ENCODE peak calls at places on chromosomes 4 and X, in four cellular contexts. W is Kasumi-1; O is mesothelial cell of epicardium; M is stimulated activated CD8-positive, alpha-beta memory T cell treated with anti-CD3 and anti-CD28 coated beads, Interleukin-12 subunit alpha, Interleukin-12 subunit beta, amount 100 ng/mL, for 4 hours. E is an unnamed sample.

GRCh38 chr4:109764376-109764775 is 34.5 kb upstream of the PLA2G12A start:
- DNase-seq in W (no peak), O (no peak), M (no peak), E (no peak)

GRCh38 chrX:148049441-148049840 is 68.3 kb downstream of the FMR1NB start:
- DNase-seq in W (peak), O (no peak), M (no peak), E (peak)

GRCh38 chr4:16196482-16197393 is 29.5 kb downstream of the TAPT1 start:
- DNase-seq in W (no peak), O (no peak), M (no peak), E (peak)

GRCh38 chr4:14928035-14928434 is 74.2 kb upstream of the CPEB2 start:
- DNase-seq in W (no peak), O (no peak), M (no peak), E (no peak)

GRCh38 chr4:78720994-78721677 is 55.0 kb upstream of the BMP2K start:
- DNase-seq in W (peak), O (no peak), M (no peak), E (no peak)

GRCh38 chrX:101452051-101452450 is 33.2 kb upstream of the ARMCX4 start:
- DNase-seq in W (peak), O (no peak), M (no peak), E (peak)

GRCh38 chr4:36206012-36206411 is 38.3 kb downstream of the ARAP2 start:
- DNase-seq in W (no peak), O (no peak), M (no peak), E (no peak)

GRCh38 chrX:129749069-129749468 is 10.3 kb downstream of the XPNPEP2 start:
- DNase-seq in W (no peak), O (no peak), M (no peak), E (no peak)

GRCh38 chrX:147735364-147735763 is 176.4 kb upstream of the FMR1 start:
- DNase-seq in W (no peak), O (no peak), M (no peak), E (no peak)

GRCh38 chr4:183449193-183449888 is 4.9 kb downstream of the CDKN2AIP start:
- DNase-seq in W (no peak), O (no peak), M (no peak), E (no peak)

GRCh38 chr4:148436512-148436911 is 5.7 kb downstream of the NR3C2 start:
- DNase-seq in W (no peak), O (no peak), M (no peak), E (no peak)

GRCh38 chr4:188127157-188127874 is 11.9 kb upstream of the TRIML1 start:
- DNase-seq in W (no peak), O (no peak), M (no peak), E (no peak)

GRCh38 chrX:71637253-71637618 is 18.9 kb upstream of the CXCR3 start:
- DNase-seq in W (no peak), O (no peak), M (no peak), E (no peak)